ENCODE peak calls at places on chromosomes 7 and 10, in eight cellular contexts. X is astrocyte of the cerebellum; V is bronchial epithelial cell; E is GM23248; M is CD8-positive, alpha-beta T cell; G is epithelial cell of proximal tubule; N is BJ; Z is hepatocyte. F is an unnamed sample.

GRCh38 chr10:85607296-85607695 is 759.3 kb downstream of the GRID1 start:
- DNase-seq in X (no peak), V (no peak), E (no peak), M (no peak), G (no peak), N (no peak), Z (no peak), F (no peak)

GRCh38 chr7:15016315-15016667 is 113.7 kb upstream of the DGKB start:
- DNase-seq in X (no peak), V (no peak), E (no peak), M (no peak), G (no peak), N (no peak), Z (no peak), F (no peak)

GRCh38 chr7:132815696-132816334 is 239.5 kb upstream of the PLXNA4 start:
- DNase-seq in X (peak), V (peak), E (no peak), M (no peak), G (peak), N (no peak), Z (no peak), F (no peak)

GRCh38 chr10:101817542-101818118 is 614 bp downstream of the OGA start:
- DNase-seq in X (peak), V (peak), E (peak), M (peak), G (peak), N (peak), Z (peak), F (peak)

GRCh38 chr10:100670828-100671479 is 74.4 kb upstream of the PAX2 start:
- DNase-seq in X (no peak), V (no peak), E (peak), M (peak), G (no peak), N (no peak), Z (peak), F (no peak)

GRCh38 chr7:84247591-84247990 is 53.0 kb upstream of the SEMA3A start:
- DNase-seq in X (no peak), V (peak), E (peak), M (no peak), G (no peak), N (no peak), Z (no peak), F (no peak)

GRCh38 chr10:131047501-131047900 is 264.0 kb downstream of the TCERG1L start:
- DNase-seq in X (no peak), V (peak), E (no peak), M (no peak), G (no peak), N (no peak), Z (no peak), F (no peak)

GRCh38 chr10:67785098-67785497 is 52.9 kb downstream of the DNAJC12 start:
- DNase-seq in X (no peak), V (no peak), E (no peak), M (no peak), G (no peak), N (no peak), Z (no peak), F (no peak)

GRCh38 chr10:96577037-96577436 is 9.8 kb downstream of the TM9SF3 start:
- DNase-seq in X (no peak), V (peak), E (no peak), M (no peak), G (no peak), N (no peak), Z (no peak), F (no peak)

GRCh38 chr10:84510121-84510520 is 181.7 kb downstream of the CCSER2 start:
- DNase-seq in X (peak), V (peak), E (peak), M (no peak), G (no peak), N (peak), Z (no peak), F (peak)

GRCh38 chr10:73785721-73786511 is 510 bp downstream of the ZSWIM8 start:
- DNase-seq in X (no peak), V (peak), E (peak), M (peak), G (no peak), N (no peak), Z (peak), F (no peak)

GRCh38 chr10:113980408-113981087 is 63.1 kb upstream of the ADRB1 start:
- DNase-seq in X (no peak), V (no peak), E (no peak), M (no peak), G (no peak), N (no peak), Z (no peak), F (no peak)

GRCh38 chr10:93294004-93294403 is 188.1 kb downstream of the MYOF start:
- DNase-seq in X (no peak), V (peak), E (peak), M (no peak), G (peak), N (no peak), Z (no peak), F (no peak)

GRCh38 chr10:6024334-6024682 is 37.9 kb downstream of the IL2RA start:
- DNase-seq in X (no peak), V (no peak), E (no peak), M (no peak), G (no peak), N (no peak), Z (no peak), F (no peak)

GRCh38 chr7:142085428-142085827 is 26.1 kb upstream of the MGAM2 start:
- DNase-seq in X (no peak), V (no peak), E (no peak), M (no peak), G (no peak), N (no peak), Z (no peak), F (no peak)

GRCh38 chr7:38932509-38933168 is 23.6 kb upstream of the VPS41 start:
- DNase-seq in X (peak), V (no peak), E (peak), M (peak), G (no peak), N (no peak), Z (peak), F (no peak)

GRCh38 chr10:3779146-3779707 is 5.8 kb downstream of the KLF6 start:
- DNase-seq in X (no peak), V (peak), E (peak), M (no peak), G (no peak), N (no peak), Z (no peak), F (no peak)

GRCh38 chr7:23220690-23221305 is 25.8 kb upstream of the GPNMB start:
- DNase-seq in X (no peak), V (peak), E (no peak), M (no peak), G (no peak), N (no peak), Z (no peak), F (no peak)

GRCh38 chr10:114404171-114405010 is at the start of gene AFAP1L2:
- DNase-seq in X (no peak), V (peak), E (peak), M (no peak), G (no peak), N (no peak), Z (peak), F (no peak)

GRCh38 chr7:85890244-85890811 is 703.5 kb upstream of the SEMA3D start:
- DNase-seq in X (peak), V (peak), E (peak), M (no peak), G (no peak), N (no peak), Z (peak), F (no peak)

GRCh38 chr7:65238785-65239184 is 134.9 kb upstream of the ZNF92 start:
- DNase-seq in X (no peak), V (no peak), E (no peak), M (no peak), G (no peak), N (no peak), Z (no peak), F (no peak)

GRCh38 chr7:93298206-93298605 is 66.0 kb downstream of the VPS50 start:
- DNase-seq in X (no peak), V (no peak), E (no peak), M (no peak), G (no peak), N (no peak), Z (no peak), F (no peak)

GRCh38 chr7:44990520-44991023 is 9.4 kb upstream of the CCM2 start:
- DNase-seq in X (peak), V (peak), E (peak), M (no peak), G (no peak), N (no peak), Z (no peak), F (no peak)

GRCh38 chr7:4633012-4633411 is 49.1 kb upstream of the FOXK1 start:
- DNase-seq in X (no peak), V (peak), E (peak), M (no peak), G (no peak), N (no peak), Z (no peak), F (no peak)

GRCh38 chr10:42984761-42985325 is 92.0 kb upstream of the RET start:
- DNase-seq in X (no peak), V (no peak), E (no peak), M (peak), G (no peak), N (no peak), Z (no peak), F (no peak)

GRCh38 chr7:128911441-128912031 is 1.0 kb upstream of the KCP start:
- DNase-seq in X (no peak), V (no peak), E (no peak), M (no peak), G (no peak), N (no peak), Z (peak), F (no peak)

GRCh38 chr10:35434533-35434932 is 98.2 kb downstream of the CCNY start:
- DNase-seq in X (no peak), V (no peak), E (no peak), M (no peak), G (no peak), N (no peak), Z (no peak), F (no peak)
- H3K4me3 ChIP-seq in X (no peak), V (no peak), E (no peak), M (no peak), G (no peak), N (no peak), Z (no peak), F (no peak)

GRCh38 chr7:20350518-20350951 is 19.8 kb downstream of the ITGB8 start:
- DNase-seq in X (peak), V (no peak), E (no peak), M (no peak), G (no peak), N (no peak), Z (peak), F (no peak)
- H3K4me3 ChIP-seq in X (no peak), V (no peak), E (no peak), M (no peak), G (peak), N (no peak), Z (no peak), F (no peak)

DNA sequence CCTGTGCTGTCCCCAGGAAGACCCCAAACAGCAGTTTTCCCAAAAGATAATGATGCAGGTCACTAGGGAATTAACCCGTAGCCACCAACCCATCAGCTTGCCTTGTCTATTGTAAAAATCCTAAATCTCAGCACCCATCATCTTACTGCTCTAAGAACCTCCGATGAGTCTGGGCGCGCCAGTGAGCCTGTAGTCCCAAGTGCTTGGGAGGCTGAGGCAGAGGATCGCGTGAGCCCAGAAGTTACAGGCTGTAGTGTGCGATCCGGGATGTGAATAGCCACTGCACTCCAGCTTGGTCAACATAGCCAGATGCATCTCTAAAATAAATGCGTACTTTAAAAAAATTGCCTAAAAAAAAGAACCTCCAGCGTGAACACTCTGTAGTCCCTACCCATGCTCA is 951 bp downstream of the AS3MT start:
- DNase-seq in X (no peak), V (no peak), E (no peak), M (no peak), G (no peak), N (no peak), Z (no peak), F (no peak)
- H3K4me3 ChIP-seq in X (peak), V (no peak), E (no peak), M (no peak), G (peak), N (peak), Z (peak), F (peak)

GRCh38 chr10:14549496-14549895 is 218.8 kb upstream of the FRMD4A start:
- DNase-seq in X (no peak), V (no peak), E (no peak), M (no peak), G (no peak), N (no peak), Z (no peak), F (no peak)
- H3K4me3 ChIP-seq in X (no peak), V (no peak), E (no peak), M (no peak), G (no peak), N (no peak), Z (no peak), F (no peak)

GRCh38 chr10:26440091-26440445 is 1.9 kb downstream of the APBB1IP start:
- DNase-seq in X (no peak), V (no peak), E (peak), M (no peak), G (no peak), N (no peak), Z (no peak), F (no peak)
- H3K4me3 ChIP-seq in X (no peak), V (no peak), E (peak), M (peak), G (peak), N (no peak), Z (no peak), F (no peak)

GRCh38 chr7:117130262-117130661 is 177.0 kb downstream of the ST7 start:
- DNase-seq in X (no peak), V (no peak), E (no peak), M (no peak), G (no peak), N (no peak), Z (no peak), F (no peak)

GRCh38 chr7:117124585-117125220 is 171.4 kb downstream of the ST7 start:
- DNase-seq in X (peak), V (peak), E (peak), M (peak), G (peak), N (peak), Z (peak), F (peak)

GRCh38 chr7:117129538-117129955 is 176.2 kb downstream of the ST7 start:
- DNase-seq in X (no peak), V (no peak), E (peak), M (no peak), G (no peak), N (no peak), Z (no peak), F (no peak)

GRCh38 chr7:117126631-117127030 is 173.3 kb downstream of the ST7 start:
- DNase-seq in X (no peak), V (peak), E (no peak), M (no peak), G (no peak), N (no peak), Z (no peak), F (no peak)

DNA sequence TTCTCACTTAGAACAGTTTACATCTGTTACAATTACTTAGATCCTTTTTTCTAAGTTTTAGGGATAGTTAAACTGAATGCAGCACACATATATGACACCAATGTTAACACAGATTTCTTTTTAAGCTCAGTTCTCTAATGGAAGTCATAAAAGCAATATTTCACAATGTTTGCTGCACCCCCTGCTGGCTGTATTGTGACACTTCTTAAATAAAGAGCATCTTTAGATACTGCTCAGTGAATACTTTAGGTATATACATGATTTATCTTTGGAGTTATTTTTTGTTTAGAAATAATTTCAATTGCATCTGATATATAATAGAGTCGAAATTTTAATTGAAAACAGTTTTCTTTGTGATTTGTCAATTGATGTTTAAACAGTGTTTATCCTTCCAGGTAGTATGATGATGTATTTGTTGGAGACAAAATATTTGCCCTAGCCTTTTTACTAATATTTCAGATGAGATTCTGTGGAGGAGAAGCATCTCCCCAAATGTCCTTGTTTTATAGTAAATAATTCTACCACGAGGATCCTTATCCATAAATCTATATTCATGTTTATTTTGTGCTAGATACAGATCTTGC is 174.4 kb downstream of the ST7 start:
- DNase-seq in X (peak), V (peak), E (peak), M (peak), G (no peak), N (peak), Z (peak), F (no peak)
- H3K4me3 ChIP-seq in X (no peak), V (no peak), E (no peak), M (no peak), G (no peak), N (no peak), Z (no peak), F (no peak)

GRCh38 chr7:155808551-155809331 is 3.5 kb downstream of the SHH start:
- DNase-seq in X (no peak), V (no peak), E (no peak), M (no peak), G (no peak), N (no peak), Z (peak), F (no peak)

GRCh38 chr7:155810607-155811559 is 1.4 kb downstream of the SHH start:
- DNase-seq in X (no peak), V (peak), E (no peak), M (no peak), G (no peak), N (no peak), Z (no peak), F (no peak)

GRCh38 chr7:155809947-155810606 is 2.2 kb downstream of the SHH start:
- DNase-seq in X (no peak), V (no peak), E (no peak), M (no peak), G (no peak), N (no peak), Z (no peak), F (no peak)

GRCh38 chr7:155807805-155808550 is 4.3 kb downstream of the SHH start:
- DNase-seq in X (no peak), V (no peak), E (no peak), M (no peak), G (peak), N (no peak), Z (peak), F (no peak)

DNA sequence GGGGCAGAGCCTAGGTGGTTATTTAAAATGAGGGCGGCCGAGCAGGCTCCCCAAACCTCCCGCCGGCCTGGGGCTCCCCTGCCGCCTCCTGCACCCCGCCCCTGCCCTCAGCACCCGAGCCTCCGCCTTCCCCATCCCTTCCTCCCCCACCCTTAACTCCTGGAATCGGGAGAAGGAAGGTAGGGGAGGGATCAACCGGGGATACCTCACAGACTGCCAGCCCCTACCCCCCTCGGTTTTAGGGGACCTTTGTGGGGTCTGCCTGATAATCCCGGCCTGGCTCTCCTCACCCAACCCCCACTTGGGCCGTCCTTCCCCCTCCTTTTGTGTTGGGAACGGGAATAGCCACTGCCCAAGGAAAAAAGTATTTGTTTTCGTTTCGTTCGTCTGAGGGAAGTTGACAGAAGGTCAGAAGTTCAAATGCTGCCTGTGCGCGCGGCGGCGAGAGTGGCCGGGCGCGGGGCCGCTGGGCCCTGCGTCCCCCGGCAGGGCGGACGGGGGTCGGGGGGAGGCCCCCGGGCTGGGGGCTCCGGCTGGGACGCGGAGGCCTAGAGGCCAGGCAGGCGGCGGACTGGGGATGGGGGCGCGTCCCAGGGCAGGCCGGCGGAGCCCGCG is 2.8 kb downstream of the SHH start:
- DNase-seq in X (no peak), V (no peak), E (no peak), M (no peak), G (no peak), N (no peak), Z (no peak), F (no peak)
- H3K4me3 ChIP-seq in X (no peak), V (peak), E (no peak), M (no peak), G (peak), N (no peak), Z (peak), F (no peak)

DNA sequence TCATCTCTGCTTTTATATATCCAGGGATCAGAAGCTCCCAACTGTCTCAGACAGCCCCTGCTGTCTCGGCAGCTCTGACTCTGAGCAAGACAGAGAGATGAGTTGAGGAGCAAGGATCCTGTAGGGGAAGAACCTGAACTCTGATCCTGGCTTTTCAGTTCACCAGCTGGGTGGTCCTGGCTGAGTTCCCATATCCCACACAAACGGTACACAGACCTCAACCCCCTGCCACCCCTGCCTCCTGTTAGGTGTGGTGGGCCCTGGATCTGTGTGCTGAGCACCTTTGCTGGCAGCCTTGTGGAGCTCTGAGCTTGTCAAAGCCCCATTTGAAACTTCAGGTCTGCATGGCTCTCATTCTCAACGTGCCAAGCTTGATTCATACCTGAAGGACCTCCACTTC is 54.3 kb upstream of the GPR26 start:
- DNase-seq in X (no peak), V (no peak), E (no peak), M (no peak), G (no peak), N (no peak), Z (no peak), F (no peak)
- H3K4me3 ChIP-seq in X (no peak), V (no peak), E (no peak), M (no peak), G (no peak), N (no peak), Z (no peak), F (no peak)

GRCh38 chr7:100613447-100614185 is 1.3 kb downstream of the MOSPD3 start:
- DNase-seq in X (no peak), V (no peak), E (no peak), M (no peak), G (no peak), N (no peak), Z (no peak), F (no peak)
- H3K4me3 ChIP-seq in X (peak), V (no peak), E (peak), M (no peak), G (peak), N (peak), Z (no peak), F (peak)